ENCODE peak calls at places on chromosomes 13 and 19, in ten cellular contexts. One of them, this sample, is unnamed.
A peak's percentile ranks its signal among the peaks of the same experiment; 100 is the strongest.

GRCh38 chr13:24740014-24740890 is 23.7 kb upstream of the RNF17 start:
- DNase-seq in MCF 10A: no peak
- DNase-seq in activated CD8-positive, alpha-beta T cell treated with anti-CD3 and anti-CD28 coated beads for 36 hours: no peak
- DNase-seq in activated CD4-positive, alpha-beta T cell treated with anti-CD3 and anti-CD28 coated beads for 36 hours: no peak
- DNase-seq in CD8-positive, alpha-beta memory T cell: no peak
- DNase-seq in iPS-NIHi11: no peak
- DNase-seq in AG08395: no peak
- DNase-seq in stimulated activated naive CD8-positive, alpha-beta T cell treated with anti-CD3 and anti-CD28 coated beads, Interleukin-15, amount 100 ng/mL, for 72 hours: no peak
- DNase-seq in C1 segment of cervical spinal cord: no peak
- DNase-seq in kidney tubule cell: no peak
- DNase-seq in this sample: no peak

GRCh38 chr13:111034811-111035210 is 80.3 kb upstream of the ARHGEF7 start:
- DNase-seq in kidney tubule cell: peak; percentile 16
- DNase-seq in C1 segment of cervical spinal cord: no peak
- DNase-seq in iPS-NIHi11: no peak
- DNase-seq in activated CD8-positive, alpha-beta T cell treated with anti-CD3 and anti-CD28 coated beads for 36 hours: no peak
- DNase-seq in activated CD4-positive, alpha-beta T cell treated with anti-CD3 and anti-CD28 coated beads for 36 hours: no peak
- DNase-seq in CD8-positive, alpha-beta memory T cell: no peak
- DNase-seq in stimulated activated naive CD8-positive, alpha-beta T cell treated with anti-CD3 and anti-CD28 coated beads, Interleukin-15, amount 100 ng/mL, for 72 hours: no peak
- DNase-seq in MCF 10A: no peak
- DNase-seq in AG08395: peak; percentile 31
- DNase-seq in this sample: peak; percentile 19

GRCh38 chr19:46988614-46989230 is 30.9 kb upstream of the NPAS1 start:
- DNase-seq in MCF 10A: no peak
- DNase-seq in kidney tubule cell: no peak
- DNase-seq in activated CD4-positive, alpha-beta T cell treated with anti-CD3 and anti-CD28 coated beads for 36 hours: no peak
- DNase-seq in CD8-positive, alpha-beta memory T cell: no peak
- DNase-seq in C1 segment of cervical spinal cord: no peak
- DNase-seq in AG08395: no peak
- DNase-seq in iPS-NIHi11: no peak
- DNase-seq in activated CD8-positive, alpha-beta T cell treated with anti-CD3 and anti-CD28 coated beads for 36 hours: no peak
- DNase-seq in stimulated activated naive CD8-positive, alpha-beta T cell treated with anti-CD3 and anti-CD28 coated beads, Interleukin-15, amount 100 ng/mL, for 72 hours: no peak
- DNase-seq in this sample: no peak

GRCh38 chr19:46115396-46116109 is 8.9 kb downstream of the IGFL3 start:
- DNase-seq in stimulated activated naive CD8-positive, alpha-beta T cell treated with anti-CD3 and anti-CD28 coated beads, Interleukin-15, amount 100 ng/mL, for 72 hours: peak; percentile 75
- DNase-seq in activated CD4-positive, alpha-beta T cell treated with anti-CD3 and anti-CD28 coated beads for 36 hours: peak; percentile 84
- DNase-seq in activated CD8-positive, alpha-beta T cell treated with anti-CD3 and anti-CD28 coated beads for 36 hours: peak; percentile 88
- DNase-seq in kidney tubule cell: peak; percentile 83
- DNase-seq in CD8-positive, alpha-beta memory T cell: no peak
- DNase-seq in C1 segment of cervical spinal cord: no peak
- DNase-seq in iPS-NIHi11: peak; percentile 28
- DNase-seq in MCF 10A: peak; percentile 94
- DNase-seq in AG08395: peak; percentile 84
- DNase-seq in this sample: peak; percentile 88

GRCh38 chr13:26475176-26476110 is 82.0 kb upstream of the WASF3 start:
- DNase-seq in kidney tubule cell: no peak
- DNase-seq in MCF 10A: no peak
- DNase-seq in activated CD4-positive, alpha-beta T cell treated with anti-CD3 and anti-CD28 coated beads for 36 hours: no peak
- DNase-seq in AG08395: no peak
- DNase-seq in C1 segment of cervical spinal cord: no peak
- DNase-seq in CD8-positive, alpha-beta memory T cell: no peak
- DNase-seq in activated CD8-positive, alpha-beta T cell treated with anti-CD3 and anti-CD28 coated beads for 36 hours: no peak
- DNase-seq in stimulated activated naive CD8-positive, alpha-beta T cell treated with anti-CD3 and anti-CD28 coated beads, Interleukin-15, amount 100 ng/mL, for 72 hours: no peak
- DNase-seq in iPS-NIHi11: peak; percentile 48
- DNase-seq in this sample: no peak

GRCh38 chr13:110471833-110472162 is 89.7 kb downstream of the RAB20 start:
- DNase-seq in iPS-NIHi11: no peak
- DNase-seq in activated CD8-positive, alpha-beta T cell treated with anti-CD3 and anti-CD28 coated beads for 36 hours: peak; percentile 65
- DNase-seq in C1 segment of cervical spinal cord: no peak
- DNase-seq in stimulated activated naive CD8-positive, alpha-beta T cell treated with anti-CD3 and anti-CD28 coated beads, Interleukin-15, amount 100 ng/mL, for 72 hours: no peak
- DNase-seq in CD8-positive, alpha-beta memory T cell: no peak
- DNase-seq in MCF 10A: no peak
- DNase-seq in activated CD4-positive, alpha-beta T cell treated with anti-CD3 and anti-CD28 coated beads for 36 hours: peak; percentile 59
- DNase-seq in kidney tubule cell: peak; percentile 90
- DNase-seq in AG08395: no peak
- DNase-seq in this sample: peak; percentile 25

GRCh38 chr19:20359933-20360720 is 193.1 kb downstream of the ZNF486 start:
- DNase-seq in MCF 10A: no peak
- DNase-seq in AG08395: no peak
- DNase-seq in CD8-positive, alpha-beta memory T cell: no peak
- DNase-seq in kidney tubule cell: peak; percentile 54
- DNase-seq in iPS-NIHi11: peak; percentile 28
- DNase-seq in C1 segment of cervical spinal cord: no peak
- DNase-seq in activated CD8-positive, alpha-beta T cell treated with anti-CD3 and anti-CD28 coated beads for 36 hours: peak; percentile 15
- DNase-seq in stimulated activated naive CD8-positive, alpha-beta T cell treated with anti-CD3 and anti-CD28 coated beads, Interleukin-15, amount 100 ng/mL, for 72 hours: no peak
- DNase-seq in activated CD4-positive, alpha-beta T cell treated with anti-CD3 and anti-CD28 coated beads for 36 hours: peak; percentile 6
- DNase-seq in this sample: no peak

GRCh38 chr13:23799945-23800344 is 89.3 kb downstream of the MIPEP start:
- DNase-seq in MCF 10A: no peak
- DNase-seq in AG08395: peak; percentile 22
- DNase-seq in activated CD4-positive, alpha-beta T cell treated with anti-CD3 and anti-CD28 coated beads for 36 hours: peak; percentile 42
- DNase-seq in C1 segment of cervical spinal cord: no peak
- DNase-seq in iPS-NIHi11: no peak
- DNase-seq in CD8-positive, alpha-beta memory T cell: no peak
- DNase-seq in stimulated activated naive CD8-positive, alpha-beta T cell treated with anti-CD3 and anti-CD28 coated beads, Interleukin-15, amount 100 ng/mL, for 72 hours: no peak
- DNase-seq in activated CD8-positive, alpha-beta T cell treated with anti-CD3 and anti-CD28 coated beads for 36 hours: peak; percentile 12
- DNase-seq in kidney tubule cell: no peak
- DNase-seq in this sample: no peak

GRCh38 chr13:50914301-50914700 is 4.7 kb downstream of the RNASEH2B start:
- DNase-seq in stimulated activated naive CD8-positive, alpha-beta T cell treated with anti-CD3 and anti-CD28 coated beads, Interleukin-15, amount 100 ng/mL, for 72 hours: no peak
- DNase-seq in activated CD4-positive, alpha-beta T cell treated with anti-CD3 and anti-CD28 coated beads for 36 hours: no peak
- DNase-seq in activated CD8-positive, alpha-beta T cell treated with anti-CD3 and anti-CD28 coated beads for 36 hours: no peak
- DNase-seq in iPS-NIHi11: no peak
- DNase-seq in MCF 10A: no peak
- DNase-seq in CD8-positive, alpha-beta memory T cell: no peak
- DNase-seq in kidney tubule cell: no peak
- DNase-seq in AG08395: peak; percentile 24
- DNase-seq in C1 segment of cervical spinal cord: no peak
- DNase-seq in this sample: peak; percentile 52

GRCh38 chr13:51834581-51835158 is 10.3 kb downstream of the TMEM272 start:
- DNase-seq in kidney tubule cell: no peak
- DNase-seq in CD8-positive, alpha-beta memory T cell: no peak
- DNase-seq in activated CD4-positive, alpha-beta T cell treated with anti-CD3 and anti-CD28 coated beads for 36 hours: no peak
- DNase-seq in C1 segment of cervical spinal cord: no peak
- DNase-seq in MCF 10A: no peak
- DNase-seq in stimulated activated naive CD8-positive, alpha-beta T cell treated with anti-CD3 and anti-CD28 coated beads, Interleukin-15, amount 100 ng/mL, for 72 hours: no peak
- DNase-seq in activated CD8-positive, alpha-beta T cell treated with anti-CD3 and anti-CD28 coated beads for 36 hours: no peak
- DNase-seq in AG08395: no peak
- DNase-seq in iPS-NIHi11: no peak
- DNase-seq in this sample: no peak

GRCh38 chr19:16244091-16244490 is 46.4 kb downstream of the AP1M1 start:
- DNase-seq in iPS-NIHi11: no peak
- DNase-seq in CD8-positive, alpha-beta memory T cell: no peak
- DNase-seq in stimulated activated naive CD8-positive, alpha-beta T cell treated with anti-CD3 and anti-CD28 coated beads, Interleukin-15, amount 100 ng/mL, for 72 hours: no peak
- DNase-seq in C1 segment of cervical spinal cord: no peak
- DNase-seq in activated CD8-positive, alpha-beta T cell treated with anti-CD3 and anti-CD28 coated beads for 36 hours: no peak
- DNase-seq in activated CD4-positive, alpha-beta T cell treated with anti-CD3 and anti-CD28 coated beads for 36 hours: no peak
- DNase-seq in AG08395: peak; percentile 30
- DNase-seq in MCF 10A: no peak
- DNase-seq in kidney tubule cell: no peak
- DNase-seq in this sample: no peak

GRCh38 chr13:44398606-44399005 is 25.0 kb downstream of the SERP2 start:
- DNase-seq in kidney tubule cell: no peak
- DNase-seq in MCF 10A: no peak
- DNase-seq in stimulated activated naive CD8-positive, alpha-beta T cell treated with anti-CD3 and anti-CD28 coated beads, Interleukin-15, amount 100 ng/mL, for 72 hours: no peak
- DNase-seq in CD8-positive, alpha-beta memory T cell: no peak
- DNase-seq in activated CD8-positive, alpha-beta T cell treated with anti-CD3 and anti-CD28 coated beads for 36 hours: no peak
- DNase-seq in activated CD4-positive, alpha-beta T cell treated with anti-CD3 and anti-CD28 coated beads for 36 hours: no peak
- DNase-seq in AG08395: no peak
- DNase-seq in iPS-NIHi11: no peak
- DNase-seq in C1 segment of cervical spinal cord: no peak
- DNase-seq in this sample: no peak

GRCh38 chr13:49956131-49956530 is 20.0 kb upstream of the SPRYD7 start:
- DNase-seq in activated CD8-positive, alpha-beta T cell treated with anti-CD3 and anti-CD28 coated beads for 36 hours: no peak
- DNase-seq in iPS-NIHi11: no peak
- DNase-seq in stimulated activated naive CD8-positive, alpha-beta T cell treated with anti-CD3 and anti-CD28 coated beads, Interleukin-15, amount 100 ng/mL, for 72 hours: no peak
- DNase-seq in MCF 10A: no peak
- DNase-seq in activated CD4-positive, alpha-beta T cell treated with anti-CD3 and anti-CD28 coated beads for 36 hours: no peak
- DNase-seq in CD8-positive, alpha-beta memory T cell: no peak
- DNase-seq in C1 segment of cervical spinal cord: no peak
- DNase-seq in kidney tubule cell: no peak
- DNase-seq in AG08395: no peak
- DNase-seq in this sample: no peak

GRCh38 chr19:1064661-1065605 is 2.0 kb upstream of the ARHGAP45 start:
- DNase-seq in C1 segment of cervical spinal cord: no peak
- DNase-seq in MCF 10A: peak; percentile 74
- DNase-seq in AG08395: peak; percentile 75
- DNase-seq in iPS-NIHi11: peak; percentile 83
- DNase-seq in stimulated activated naive CD8-positive, alpha-beta T cell treated with anti-CD3 and anti-CD28 coated beads, Interleukin-15, amount 100 ng/mL, for 72 hours: peak; percentile 75
- DNase-seq in kidney tubule cell: peak; percentile 71
- DNase-seq in activated CD4-positive, alpha-beta T cell treated with anti-CD3 and anti-CD28 coated beads for 36 hours: peak; percentile 86
- DNase-seq in activated CD8-positive, alpha-beta T cell treated with anti-CD3 and anti-CD28 coated beads for 36 hours: peak; percentile 76
- DNase-seq in CD8-positive, alpha-beta memory T cell: peak; percentile 62
- DNase-seq in this sample: peak; percentile 63

GRCh38 chr13:46866150-46866549 is 30.7 kb downstream of the HTR2A start:
- DNase-seq in iPS-NIHi11: peak; percentile 33
- DNase-seq in C1 segment of cervical spinal cord: no peak
- DNase-seq in CD8-positive, alpha-beta memory T cell: no peak
- DNase-seq in activated CD4-positive, alpha-beta T cell treated with anti-CD3 and anti-CD28 coated beads for 36 hours: peak; percentile 7
- DNase-seq in MCF 10A: peak; percentile 57
- DNase-seq in activated CD8-positive, alpha-beta T cell treated with anti-CD3 and anti-CD28 coated beads for 36 hours: peak; percentile 9
- DNase-seq in AG08395: peak; percentile 48
- DNase-seq in kidney tubule cell: peak; percentile 52
- DNase-seq in stimulated activated naive CD8-positive, alpha-beta T cell treated with anti-CD3 and anti-CD28 coated beads, Interleukin-15, amount 100 ng/mL, for 72 hours: no peak
- DNase-seq in this sample: peak; percentile 71

GRCh38 chr13:107461751-107462150 is 753.6 kb downstream of the LIG4 start:
- DNase-seq in kidney tubule cell: no peak
- DNase-seq in MCF 10A: no peak
- DNase-seq in AG08395: no peak
- DNase-seq in stimulated activated naive CD8-positive, alpha-beta T cell treated with anti-CD3 and anti-CD28 coated beads, Interleukin-15, amount 100 ng/mL, for 72 hours: no peak
- DNase-seq in CD8-positive, alpha-beta memory T cell: no peak
- DNase-seq in iPS-NIHi11: no peak
- DNase-seq in activated CD4-positive, alpha-beta T cell treated with anti-CD3 and anti-CD28 coated beads for 36 hours: no peak
- DNase-seq in activated CD8-positive, alpha-beta T cell treated with anti-CD3 and anti-CD28 coated beads for 36 hours: no peak
- DNase-seq in C1 segment of cervical spinal cord: no peak
- DNase-seq in this sample: peak; percentile 10

GRCh38 chr19:49019242-49019932 is 2.5 kb upstream of the LHB start:
- DNase-seq in stimulated activated naive CD8-positive, alpha-beta T cell treated with anti-CD3 and anti-CD28 coated beads, Interleukin-15, amount 100 ng/mL, for 72 hours: peak; percentile 54
- DNase-seq in iPS-NIHi11: peak; percentile 84
- DNase-seq in C1 segment of cervical spinal cord: no peak
- DNase-seq in CD8-positive, alpha-beta memory T cell: peak; percentile 55
- DNase-seq in kidney tubule cell: peak; percentile 56
- DNase-seq in MCF 10A: peak; percentile 83
- DNase-seq in activated CD8-positive, alpha-beta T cell treated with anti-CD3 and anti-CD28 coated beads for 36 hours: peak; percentile 68
- DNase-seq in activated CD4-positive, alpha-beta T cell treated with anti-CD3 and anti-CD28 coated beads for 36 hours: peak; percentile 82
- DNase-seq in AG08395: peak; percentile 54
- DNase-seq in this sample: peak; percentile 25